ENCODE peak calls at places on chromosomes 6 and 20, in six cellular contexts. A, R, J, P, D and O are unnamed samples.

GRCh38 chr6:99148761-99149160 is 200.7 kb downstream of the FAXC start:
- DNase-seq in A (no peak), R (no peak), J (no peak), P (no peak), D (no peak), O (no peak)

GRCh38 chr6:14046476-14047068 is 71.0 kb upstream of the CD83 start:
- DNase-seq in A (no peak), R (no peak), J (peak; percentile 33), P (no peak), D (no peak), O (no peak)

GRCh38 chr6:26240157-26240980 is 124.6 kb upstream of the BTN3A2 start:
- DNase-seq in A (peak; percentile 35), R (peak; percentile 86), J (peak; percentile 70), P (no peak), D (no peak), O (peak; percentile 72)

GRCh38 chr6:30441171-30441570 is 48.1 kb upstream of the HLA-E start:
- DNase-seq in A (no peak), R (no peak), J (no peak), P (no peak), D (no peak), O (no peak)

GRCh38 chr6:14023855-14024254 is 93.7 kb upstream of the CD83 start:
- DNase-seq in A (no peak), R (no peak), J (no peak), P (no peak), D (no peak), O (no peak)

GRCh38 chr6:46044876-46045617 is 29.4 kb upstream of the CLIC5 start:
- DNase-seq in A (no peak), R (no peak), J (no peak), P (peak; percentile 24), D (no peak), O (peak; percentile 75)

GRCh38 chr6:130969807-130970491 is 93.1 kb downstream of the EPB41L2 start:
- DNase-seq in A (no peak), R (no peak), J (no peak), P (no peak), D (no peak), O (peak; percentile 53)

GRCh38 chr20:45970646-45971424 is 1.2 kb downstream of the ZNF335 start:
- DNase-seq in A (no peak), R (peak; percentile 89), J (peak; percentile 52), P (no peak), D (no peak), O (no peak)

GRCh38 chr6:119881416-119881815 is 531.9 kb upstream of the MAN1A1 start:
- DNase-seq in A (no peak), R (no peak), J (no peak), P (no peak), D (no peak), O (peak; percentile 31)

GRCh38 chr6:35047265-35048011 is 93.7 kb downstream of the TCP11 start:
- DNase-seq in A (no peak), R (no peak), J (no peak), P (no peak), D (no peak), O (peak; percentile 69)

GRCh38 chr6:110813813-110814487 is 1.3 kb downstream of the CDK19 start:
- DNase-seq in A (no peak), R (no peak), J (no peak), P (no peak), D (no peak), O (peak; percentile 6)

GRCh38 chr6:52603000-52603795 is 26.3 kb upstream of the TRAM2 start:
- DNase-seq in A (no peak), R (no peak), J (no peak), P (no peak), D (no peak), O (peak; percentile 52)

GRCh38 chr20:62665826-62666735 is 23.8 kb downstream of the SLCO4A1 start:
- DNase-seq in A (no peak), R (no peak), J (no peak), P (no peak), D (no peak), O (no peak)

GRCh38 chr6:168415149-168415992 is 25.6 kb upstream of the SMOC2 start:
- DNase-seq in A (no peak), R (peak; percentile 54), J (no peak), P (no peak), D (no peak), O (no peak)

GRCh38 chr6:27091661-27092315 is 155.7 kb upstream of the PRSS16 start:
- DNase-seq in A (no peak), R (peak; percentile 69), J (peak; percentile 30), P (no peak), D (no peak), O (peak; percentile 86)

GRCh38 chr6:44126320-44127149 is 717 bp downstream of the MRPL14 start:
- DNase-seq in A (peak; percentile 59), R (peak; percentile 88), J (peak; percentile 79), P (no peak), D (peak; percentile 26), O (peak; percentile 67)

GRCh38 chr6:163263196-163263595 is 151.3 kb upstream of the QKI start:
- DNase-seq in A (no peak), R (no peak), J (no peak), P (no peak), D (no peak), O (no peak)

GRCh38 chr20:544153-544725 is 649 bp upstream of the CSNK2A1 start:
- DNase-seq in A (no peak), R (no peak), J (no peak), P (no peak), D (no peak), O (no peak)

GRCh38 chr6:159988983-159989454 is 20.1 kb downstream of the IGF2R start:
- DNase-seq in A (no peak), R (no peak), J (no peak), P (no peak), D (no peak), O (no peak)

GRCh38 chr20:17287503-17287902 is 60.7 kb downstream of the PCSK2 start:
- DNase-seq in A (no peak), R (no peak), J (no peak), P (no peak), D (no peak), O (no peak)

GRCh38 chr20:6632187-6632586 is 135.3 kb upstream of the BMP2 start:
- DNase-seq in A (no peak), R (no peak), J (no peak), P (no peak), D (peak; percentile 48), O (no peak)

GRCh38 chr6:52992980-52993379 is 2.1 kb downstream of the GSTA4 start:
- DNase-seq in A (no peak), R (no peak), J (no peak), P (no peak), D (no peak), O (peak; percentile 66)